ENCODE peak calls at places on chromosomes 13 and 19, in five cellular contexts. V is HepG2, C is K562, E is H1, Q is A549. X is an unnamed sample.

GRCh38 chr13:21583496-21583895 is 20.5 kb downstream of the MICU2 start:
- DNase-seq in V (peak), Q (no peak), E (peak), C (no peak), X (peak)

GRCh38 chr19:18879579-18880373 is 16.2 kb downstream of the CERS1 start:
- DNase-seq in E (no peak), C (peak), Q (peak), V (no peak), X (peak)

GRCh38 chr19:38263696-38264485 is 482 bp upstream of the SPINT2 start:
- DNase-seq in Q (peak), C (no peak), E (peak), V (peak), X (no peak)

GRCh38 chr19:6229951-6230712 is 49.6 kb downstream of the MLLT1 start:
- DNase-seq in Q (no peak), V (no peak), C (no peak), E (no peak), X (no peak)

GRCh38 chr13:61362522-61362921 is 53.1 kb downstream of the PCDH20 start:
- DNase-seq in C (no peak), V (no peak), E (no peak), Q (no peak), X (no peak)

GRCh38 chr13:111556496-111556895 is 236.1 kb downstream of the TEX29 start:
- DNase-seq in V (no peak), E (no peak), C (no peak), Q (no peak), X (no peak)

GRCh38 chr19:13727798-13728197 is 36.5 kb upstream of the MRI1 start:
- DNase-seq in E (no peak), V (no peak), Q (no peak), C (no peak), X (no peak)

GRCh38 chr19:13610042-13610691 is 103.9 kb upstream of the CACNA1A start:
- DNase-seq in E (no peak), V (no peak), Q (peak), C (peak), X (no peak)

GRCh38 chr19:8640402-8641004 is 10.1 kb downstream of the NFILZ start:
- DNase-seq in E (no peak), Q (peak), C (no peak), V (peak), X (no peak)

GRCh38 chr13:41905600-41906254 is 55.2 kb downstream of the VWA8 start:
- DNase-seq in Q (peak), C (peak), E (no peak), V (peak), X (peak)

GRCh38 chr13:106063591-106064308 is 471.7 kb downstream of the EFNB2 start:
- DNase-seq in C (no peak), V (no peak), E (no peak), Q (no peak), X (no peak)

GRCh38 chr19:46159418-46159817 is 11.4 kb downstream of the IGFL2 start:
- DNase-seq in V (no peak), Q (no peak), E (no peak), C (no peak), X (no peak)

GRCh38 chr19:40803857-40804782 is 5.1 kb downstream of the EGLN2 start:
- DNase-seq in V (peak), E (no peak), Q (no peak), C (peak), X (no peak)

GRCh38 chr19:18401580-18402112 is 4.2 kb upstream of the LRRC25 start:
- DNase-seq in E (no peak), C (peak), Q (peak), V (peak), X (no peak)

GRCh38 chr13:90461398-90461797 is 886.1 kb upstream of the MIR17HG start:
- DNase-seq in Q (no peak), C (no peak), V (no peak), E (no peak), X (no peak)

GRCh38 chr13:30463820-30464495 is 1.8 kb downstream of the HMGB1 start:
- DNase-seq in Q (peak), E (no peak), V (peak), C (peak), X (peak)

GRCh38 chr19:11265785-11266236 is 3.5 kb upstream of the DOCK6 start:
- DNase-seq in V (peak), Q (peak), E (no peak), C (no peak), X (no peak)

GRCh38 chr19:18000981-18001836 is 6.8 kb upstream of the ARRDC2 start:
- DNase-seq in E (no peak), Q (peak), C (peak), V (peak), X (peak)

GRCh38 chr19:57788114-57788692 is 18.7 kb downstream of the ZNF586 start:
- DNase-seq in V (no peak), Q (no peak), E (no peak), C (no peak), X (no peak)

GRCh38 chr19:40269216-40269940 is 15.8 kb downstream of the AKT2 start:
- DNase-seq in C (no peak), V (no peak), E (no peak), Q (no peak), X (no peak)

GRCh38 chr13:97257800-97258799 is 36.0 kb downstream of the MBNL2 start:
- DNase-seq in V (peak), Q (peak), C (peak), E (no peak), X (peak)

GRCh38 chr19:56837892-56838679 is 2.4 kb downstream of the PEG3 start:
- DNase-seq in C (no peak), E (no peak), Q (no peak), V (peak), X (no peak)

GRCh38 chr19:11261431-11261901 is 858 bp downstream of the DOCK6 start:
- DNase-seq in Q (no peak), E (no peak), V (no peak), C (no peak), X (no peak)

DNA sequence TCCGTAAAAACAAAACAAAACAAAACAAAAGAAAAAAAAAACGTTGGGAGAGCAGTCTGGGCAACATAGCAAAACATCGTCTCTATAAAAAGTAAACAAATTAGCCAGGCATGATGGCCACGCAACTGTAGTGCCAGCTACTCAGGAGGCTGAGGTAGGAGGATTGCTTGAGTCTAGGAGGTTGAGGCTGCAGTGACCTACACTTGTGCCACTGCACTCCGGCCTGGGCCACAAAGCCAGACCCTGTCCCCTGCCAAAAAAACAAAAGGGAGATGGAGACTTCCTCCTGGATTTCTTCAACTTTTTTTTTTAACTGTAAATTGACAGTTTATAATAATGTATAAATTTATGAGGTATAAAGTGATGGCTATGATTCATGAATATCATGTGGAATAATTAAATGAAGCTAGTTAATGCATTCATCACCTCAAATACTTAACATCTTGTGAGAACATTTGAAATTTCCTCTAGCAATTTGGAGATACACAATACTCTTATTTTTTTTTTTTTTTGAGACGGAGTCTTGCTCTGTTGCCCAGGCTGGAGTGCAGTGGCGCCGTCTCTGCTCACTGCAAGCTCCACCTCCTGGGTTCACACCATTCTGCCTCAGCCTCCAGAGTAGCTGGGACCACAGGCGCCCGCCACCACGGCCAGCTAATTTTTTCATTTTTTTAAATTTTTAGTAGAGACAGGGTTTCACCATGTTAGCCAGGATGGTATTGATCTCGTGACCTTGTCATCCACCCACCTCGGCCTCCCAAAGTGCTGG is 1.9 kb downstream of the PDCD2L start:
- DNase-seq in E (no peak), V (no peak), Q (no peak), C (no peak), X (no peak)
- H3K4me2 ChIP-seq in E (no peak), V (peak), Q (peak), C (peak), X (no peak)

GRCh38 chr13:95115525-95115924 is 185.7 kb downstream of the ABCC4 start:
- DNase-seq in E (no peak), C (no peak), Q (peak), V (no peak), X (no peak)

GRCh38 chr13:95120650-95121049 is 180.6 kb downstream of the ABCC4 start:
- DNase-seq in V (no peak), E (no peak), C (no peak), Q (no peak), X (no peak)

GRCh38 chr13:95121516-95121915 is 179.7 kb downstream of the ABCC4 start:
- DNase-seq in V (no peak), Q (peak), E (no peak), C (no peak), X (no peak)

GRCh38 chr13:95117092-95117491 is 184.2 kb downstream of the ABCC4 start:
- DNase-seq in E (no peak), Q (peak), C (no peak), V (no peak), X (no peak)

GRCh38 chr13:95118541-95119324 is 182.5 kb downstream of the ABCC4 start:
- DNase-seq in Q (no peak), C (no peak), E (no peak), V (no peak), X (no peak)
- TF ChIP-seq JUN in Q (no peak), C (no peak), E (no peak), V (no peak), X (no peak)

GRCh38 chr19:5090465-5090779 is 121.5 kb downstream of the KDM4B start:
- DNase-seq in C (peak), V (no peak), E (no peak), Q (no peak), X (no peak)

GRCh38 chr19:5089283-5089682 is 120.4 kb downstream of the KDM4B start:
- DNase-seq in E (no peak), C (no peak), V (no peak), Q (no peak), X (no peak)

GRCh38 chr19:5091576-5092215 is 122.8 kb downstream of the KDM4B start:
- DNase-seq in Q (no peak), V (no peak), E (no peak), C (peak), X (no peak)

GRCh38 chr19:5092444-5092843 is 123.5 kb downstream of the KDM4B start:
- DNase-seq in V (no peak), C (no peak), E (no peak), Q (no peak), X (no peak)

GRCh38 chr19:5090780-5091575 is 122.1 kb downstream of the KDM4B start:
- DNase-seq in C (peak), E (no peak), Q (no peak), V (no peak), X (no peak)
- H3K4me2 ChIP-seq in C (peak), E (no peak), Q (no peak), V (no peak), X (no peak)

DNA sequence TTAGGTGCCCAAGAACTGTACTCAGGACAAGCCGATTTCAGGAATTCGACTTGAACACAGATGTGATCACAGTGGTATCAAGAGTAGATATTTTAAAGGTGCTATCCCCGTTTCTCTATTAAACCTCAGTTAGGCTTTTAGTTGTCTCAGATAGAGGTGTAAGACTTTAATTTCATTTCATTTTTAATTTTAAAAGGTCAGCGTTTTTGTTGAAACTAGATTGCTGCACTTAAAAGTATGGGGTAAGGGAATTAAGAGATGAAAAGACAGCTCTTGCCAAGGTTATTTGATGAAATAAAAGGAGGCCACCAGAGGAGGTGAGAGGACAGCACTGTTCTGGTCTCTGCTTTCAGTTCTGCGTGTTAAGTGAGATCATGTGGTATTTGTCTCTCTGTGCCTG is 48.6 kb downstream of the SPATA13 start:
- DNase-seq in V (no peak), C (no peak), E (no peak), Q (no peak), X (no peak)
- TF ChIP-seq JUN in V (no peak), C (no peak), E (no peak), Q (no peak), X (no peak)

DNA sequence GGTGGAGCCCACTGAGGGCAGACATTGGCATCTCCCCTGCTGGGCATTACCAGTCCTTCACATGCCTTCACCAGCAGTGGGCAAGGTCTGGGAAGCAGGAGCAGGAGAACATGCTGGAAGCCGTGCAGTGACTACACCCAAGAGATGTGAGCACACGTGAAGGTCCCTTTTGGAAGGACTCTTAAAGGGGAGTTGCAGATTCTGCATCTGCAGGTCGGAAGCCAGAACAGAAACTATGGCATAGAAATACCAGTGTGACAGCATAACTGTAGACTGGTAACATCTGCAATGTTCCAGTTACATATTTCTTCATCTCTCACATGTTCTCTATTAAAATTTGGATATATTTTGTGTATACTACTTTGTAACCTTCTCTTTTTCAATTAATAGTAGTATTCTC is 26.9 kb upstream of the KL start:
- DNase-seq in Q (no peak), V (no peak), C (no peak), E (no peak), X (no peak)
- H3K4me2 ChIP-seq in Q (no peak), V (no peak), C (no peak), E (no peak), X (no peak)

DNA sequence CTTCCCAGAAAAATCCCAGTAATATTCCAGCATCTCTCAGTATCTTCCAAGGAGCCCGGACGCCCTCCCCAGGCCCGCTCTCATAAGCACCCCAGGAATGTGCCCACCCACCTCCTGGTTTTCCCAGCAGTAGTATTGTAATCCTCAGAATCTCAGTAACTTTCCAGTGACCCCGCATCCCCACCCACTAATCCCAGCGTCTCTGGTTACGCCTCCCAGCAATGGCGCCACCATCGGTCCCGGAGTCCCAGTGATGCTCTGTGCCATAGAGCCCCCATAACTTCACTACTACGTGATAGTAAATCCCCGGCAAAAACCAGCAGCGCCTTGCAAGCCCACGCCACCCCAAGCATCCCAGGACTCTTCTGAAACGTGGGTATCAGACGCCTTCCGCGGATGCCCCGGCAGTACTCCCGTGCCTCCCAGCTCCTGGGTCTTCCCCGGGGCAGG is 961 bp upstream of the PNPLA6 start:
- DNase-seq in C (peak), V (peak), E (peak), Q (peak), X (peak)
- TF ChIP-seq JUN in C (no peak), V (no peak), E (no peak), Q (no peak), X (no peak)

GRCh38 chr19:48418317-48419064 is 25.0 kb downstream of the GRIN2D start:
- DNase-seq in V (no peak), Q (peak), C (peak), E (no peak), X (no peak)

GRCh38 chr19:48415395-48415794 is 21.9 kb downstream of the GRIN2D start:
- DNase-seq in E (peak), V (peak), C (peak), Q (peak), X (peak)

GRCh38 chr19:48415869-48416268 is 22.4 kb downstream of the GRIN2D start:
- DNase-seq in Q (no peak), V (no peak), C (no peak), E (no peak), X (no peak)

GRCh38 chr19:48419158-48419920 is 25.9 kb downstream of the GRIN2D start:
- DNase-seq in Q (peak), E (peak), C (peak), V (no peak), X (peak)

GRCh38 chr19:48417436-48417835 is 24.0 kb downstream of the GRIN2D start:
- DNase-seq in Q (no peak), E (no peak), V (peak), C (no peak), X (no peak)
- H3K4me2 ChIP-seq in Q (no peak), E (no peak), V (peak), C (no peak), X (no peak)

DNA sequence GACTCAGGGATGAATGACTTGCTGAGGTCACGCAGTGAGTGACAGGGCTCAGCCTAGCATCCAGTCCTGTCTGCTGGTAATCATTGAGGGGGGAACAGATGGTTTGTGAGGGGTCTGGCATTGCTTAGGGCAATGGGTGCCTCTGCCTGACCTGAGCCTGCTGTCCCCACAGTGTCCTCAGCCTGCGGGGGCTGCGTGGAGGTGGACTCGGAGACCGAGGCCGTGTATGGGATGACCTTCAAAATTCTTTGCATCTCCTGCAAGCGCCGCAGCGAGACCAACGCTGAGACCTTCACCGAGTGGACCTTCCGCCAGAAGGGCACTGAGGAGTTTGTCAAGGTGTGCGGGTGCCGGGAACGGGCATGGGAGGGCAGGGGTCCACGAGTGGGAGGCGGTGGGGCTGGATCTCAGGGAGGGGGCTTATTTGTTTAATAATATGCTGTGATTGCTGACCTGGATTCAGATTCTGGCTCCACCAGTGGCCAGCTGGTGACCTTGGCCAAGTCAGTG is 2.1 kb downstream of the SCN1B start:
- DNase-seq in V (no peak), C (no peak), E (no peak), Q (no peak), X (no peak)
- TF ChIP-seq JUN in V (no peak), C (no peak), E (no peak), Q (no peak), X (no peak)